ENCODE peak calls at places on chromosomes 2 and 18, in six cellular contexts. H is NCI-H2227 treated with DMSO at 0.1 percent for 48 hours; E is HTR-8/SVneo; T is stimulated activated CD4-positive, alpha-beta T cell treated with anti-CD3 and anti-CD28 coated beads, Interleukin-15, amount 100 ng/mL, for 1 hour; A is ecto neural progenitor cell; Z is SHP77. Y is an unnamed sample.

GRCh38 chr18:79856119-79857080 is 58.7 kb downstream of the KCNG2 start:
- DNase-seq in H (no peak), E (no peak), T (no peak), A (peak), Z (peak), Y (peak)

GRCh38 chr2:133642831-133643230 is 74.6 kb upstream of the NCKAP5 start:
- DNase-seq in H (no peak), E (no peak), T (no peak), A (no peak), Z (no peak), Y (no peak)

GRCh38 chr2:181218271-181218935 is 238.0 kb downstream of the UBE2E3 start:
- DNase-seq in H (peak), E (no peak), T (no peak), A (no peak), Z (no peak), Y (no peak)

GRCh38 chr2:221972813-221973478 is 325.9 kb downstream of the PAX3 start:
- DNase-seq in H (no peak), E (no peak), T (no peak), A (no peak), Z (no peak), Y (no peak)

GRCh38 chr2:109487237-109487869 is 126.4 kb downstream of the SEPTIN10 start:
- DNase-seq in H (no peak), E (peak), T (no peak), A (no peak), Z (no peak), Y (no peak)

GRCh38 chr2:168053676-168054075 is 193.7 kb downstream of the STK39 start:
- DNase-seq in H (no peak), E (no peak), T (no peak), A (no peak), Z (no peak), Y (no peak)

GRCh38 chr2:165305391-165306096 is 66.3 kb downstream of the SCN2A start:
- DNase-seq in H (no peak), E (no peak), T (no peak), A (no peak), Z (no peak), Y (no peak)

GRCh38 chr2:61660511-61661388 is 122.6 kb upstream of the XPO1 start:
- DNase-seq in H (no peak), E (no peak), T (no peak), A (no peak), Z (no peak), Y (no peak)

GRCh38 chr18:22846088-22846683 is 86.9 kb upstream of the RBBP8 start:
- DNase-seq in H (no peak), E (no peak), T (no peak), A (no peak), Z (no peak), Y (no peak)

GRCh38 chr18:55900380-55900779 is 312.4 kb upstream of the TCF4 start:
- DNase-seq in H (no peak), E (peak), T (no peak), A (no peak), Z (no peak), Y (no peak)

GRCh38 chr2:207472343-207473202 is 57.2 kb upstream of the CREB1 start:
- DNase-seq in H (no peak), E (no peak), T (no peak), A (no peak), Z (no peak), Y (no peak)

GRCh38 chr18:63994783-63995399 is 25.0 kb downstream of the SERPINB8 start:
- DNase-seq in H (peak), E (peak), T (no peak), A (peak), Z (peak), Y (peak)

GRCh38 chr2:106649306-106649705 is 162.1 kb downstream of the CD8B2 start:
- DNase-seq in H (no peak), E (no peak), T (no peak), A (no peak), Z (no peak), Y (no peak)

GRCh38 chr2:140442319-140442718 is 1662.1 kb upstream of the NXPH2 start:
- DNase-seq in H (no peak), E (no peak), T (no peak), A (no peak), Z (no peak), Y (no peak)

GRCh38 chr18:48615566-48616401 is 77.0 kb downstream of the CTIF start:
- DNase-seq in H (no peak), E (no peak), T (no peak), A (no peak), Z (no peak), Y (no peak)

GRCh38 chr2:45331034-45331786 is 279.9 kb downstream of the SRBD1 start:
- DNase-seq in H (no peak), E (no peak), T (no peak), A (no peak), Z (peak), Y (no peak)

GRCh38 chr2:66686768-66687167 is 251.8 kb downstream of the MEIS1 start:
- DNase-seq in H (no peak), E (no peak), T (no peak), A (no peak), Z (no peak), Y (no peak)

GRCh38 chr2:214808481-214808931 is 977 bp downstream of the BARD1 start:
- DNase-seq in H (peak), E (no peak), T (no peak), A (no peak), Z (no peak), Y (no peak)

GRCh38 chr2:64453710-64454315 is at the start of gene LGALSL:
- DNase-seq in H (peak), E (peak), T (peak), A (peak), Z (peak), Y (no peak)

GRCh38 chr2:63073994-63074393 is 23.4 kb downstream of the OTX1 start:
- DNase-seq in H (no peak), E (no peak), T (no peak), A (no peak), Z (no peak), Y (no peak)

GRCh38 chr2:233446121-233446520 is 91.8 kb downstream of the DGKD start:
- DNase-seq in H (no peak), E (no peak), T (no peak), A (no peak), Z (no peak), Y (no peak)

GRCh38 chr2:207533609-207534008 is 3.8 kb downstream of the CREB1 start:
- DNase-seq in H (no peak), E (no peak), T (no peak), A (no peak), Z (no peak), Y (no peak)

GRCh38 chr2:190810981-190811587 is 69.5 kb upstream of the GLS start:
- DNase-seq in H (no peak), E (no peak), T (no peak), A (no peak), Z (no peak), Y (no peak)

GRCh38 chr2:106960633-106961205 is 74.8 kb upstream of the ST6GAL2 start:
- DNase-seq in H (no peak), E (no peak), T (no peak), A (no peak), Z (no peak), Y (no peak)

GRCh38 chr18:69400253-69400975 is at the start of gene DOK6:
- DNase-seq in H (peak), E (no peak), T (no peak), A (peak), Z (peak), Y (peak)

GRCh38 chr2:207123776-207124391 is 41.9 kb downstream of the KLF7 start:
- DNase-seq in H (no peak), E (no peak), T (no peak), A (no peak), Z (no peak), Y (no peak)

GRCh38 chr2:60634443-60634842 is 81.0 kb upstream of the BCL11A start:
- DNase-seq in H (no peak), E (no peak), T (no peak), A (no peak), Z (no peak), Y (no peak)

GRCh38 chr2:198945496-198945895 is 512.2 kb downstream of the SATB2 start:
- DNase-seq in H (no peak), E (no peak), T (no peak), A (no peak), Z (no peak), Y (no peak)

GRCh38 chr2:217789003-217789735 is 213.6 kb downstream of the TNS1 start:
- DNase-seq in H (peak), E (peak), T (peak), A (peak), Z (peak), Y (peak)

GRCh38 chr2:180622122-180622918 is 358.1 kb upstream of the UBE2E3 start:
- DNase-seq in H (no peak), E (no peak), T (no peak), A (no peak), Z (no peak), Y (no peak)